ENCODE peak calls at places on chromosome 12, in six cellular contexts. M, F, A, W, H and G are unnamed samples.
A peak's percentile ranks its signal among the peaks of the same experiment; 100 is the strongest.

GRCh38 chr12:63802012-63802608 is 22.4 kb downstream of the RXYLT1 start:
- DNase-seq in W (no peak), M (no peak), F (no peak), A (no peak), H (no peak), G (no peak)

GRCh38 chr12:111428728-111429175 is 23.0 kb downstream of the SH2B3 start:
- DNase-seq in H (peak; percentile 74), M (peak; percentile 73), F (no peak), W (peak; percentile 84), A (no peak), G (no peak)

GRCh38 chr12:77124767-77125166 is 59.4 kb upstream of the E2F7 start:
- DNase-seq in W (no peak), A (no peak), F (no peak), H (no peak), M (no peak), G (no peak)

GRCh38 chr12:96766232-96766631 is 140.8 kb upstream of the NEDD1 start:
- DNase-seq in F (no peak), W (no peak), H (no peak), A (no peak), M (no peak), G (no peak)

GRCh38 chr12:13404631-13405473 is 208.3 kb downstream of the EMP1 start:
- DNase-seq in W (no peak), M (no peak), F (no peak), H (no peak), A (no peak), G (no peak)

GRCh38 chr12:72241552-72241951 is 30.6 kb upstream of the TRHDE start:
- DNase-seq in H (no peak), F (no peak), W (no peak), A (no peak), M (no peak), G (no peak)

GRCh38 chr12:55659486-55660385 is 23.0 kb downstream of the OR10P1 start:
- DNase-seq in F (no peak), H (no peak), A (no peak), M (no peak), W (no peak), G (no peak)

GRCh38 chr12:19431407-19432308 is 7.6 kb upstream of the AEBP2 start:
- DNase-seq in A (peak; percentile 61), M (no peak), F (no peak), W (no peak), H (no peak), G (peak; percentile 93)

GRCh38 chr12:55693323-55694187 is 14.1 kb downstream of the ITGA7 start:
- DNase-seq in A (no peak), H (no peak), F (no peak), W (peak; percentile 57), M (no peak), G (no peak)

GRCh38 chr12:68435816-68436215 is 103.7 kb upstream of the MDM1 start:
- DNase-seq in W (no peak), H (no peak), F (no peak), M (no peak), A (peak; percentile 86), G (peak; percentile 9)

GRCh38 chr12:60094436-60094835 is 498.6 kb downstream of the SLC16A7 start:
- DNase-seq in M (no peak), A (no peak), H (no peak), W (no peak), F (no peak), G (no peak)

GRCh38 chr12:42296503-42297109 is 29.3 kb downstream of the ZCRB1 start:
- DNase-seq in M (no peak), H (no peak), F (no peak), A (no peak), W (no peak), G (no peak)

GRCh38 chr12:121005346-121005815 is 10.9 kb downstream of the C12orf43 start:
- DNase-seq in M (peak; percentile 58), A (no peak), H (no peak), W (no peak), F (peak; percentile 42), G (peak; percentile 32)

GRCh38 chr12:90048918-90049317 is 340.3 kb upstream of the ATP2B1 start:
- DNase-seq in A (no peak), F (no peak), M (no peak), H (no peak), W (no peak), G (no peak)

GRCh38 chr12:32901553-32901952 is 5.0 kb upstream of the PKP2 start:
- DNase-seq in W (no peak), A (no peak), F (no peak), H (no peak), M (no peak), G (peak; percentile 29)

GRCh38 chr12:106584104-106585064 is 1.6 kb downstream of the RFX4 start:
- DNase-seq in W (no peak), M (no peak), A (no peak), F (peak; percentile 49), H (no peak), G (no peak)

GRCh38 chr12:106585237-106585834 is 2.5 kb downstream of the RFX4 start:
- DNase-seq in W (no peak), H (no peak), A (no peak), F (peak; percentile 62), M (no peak), G (no peak)

GRCh38 chr12:106582661-106583577 is at the start of gene RFX4:
- DNase-seq in F (peak; percentile 76), H (no peak), A (no peak), M (no peak), W (no peak), G (no peak)

GRCh38 chr12:106582264-106582591 is 576 bp upstream of the RFX4 start:
- DNase-seq in F (peak; percentile 33), A (no peak), M (no peak), H (no peak), W (no peak), G (no peak)

DNA sequence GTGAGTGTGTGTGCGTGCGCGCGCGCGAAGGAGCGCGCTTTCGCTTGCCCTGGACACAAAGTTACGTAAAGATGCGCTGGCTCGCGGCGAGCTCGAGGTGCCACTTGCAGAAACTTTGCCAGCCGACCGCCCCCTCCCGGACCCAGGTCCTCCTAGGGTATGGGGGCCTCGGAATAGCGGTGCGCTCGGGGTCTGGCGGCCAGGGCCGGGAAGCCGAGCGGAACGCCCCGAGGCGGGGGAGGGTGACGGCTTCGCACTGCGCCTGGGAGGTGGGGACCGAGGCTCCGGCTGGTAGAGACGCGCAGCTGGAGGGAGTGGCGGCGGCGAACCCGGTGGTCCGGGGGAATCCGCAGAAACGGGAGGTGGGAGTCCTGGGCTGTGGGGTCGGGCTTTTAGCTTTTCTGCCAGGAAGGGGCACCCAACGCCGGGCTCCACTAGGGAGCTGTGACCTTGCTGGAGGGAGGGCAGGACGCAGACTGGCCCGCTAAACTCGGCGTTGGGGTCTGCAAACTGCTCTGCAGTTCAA is 837 bp downstream of the RFX4 start:
- DNase-seq in H (no peak), A (no peak), W (no peak), F (peak; percentile 56), M (no peak), G (no peak)
- H3K27me3 ChIP-seq in H (peaks cover 100% of the 10 kb centered on the region), A (peaks cover 85% of the 10 kb centered on the region), W (peaks cover 97% of the 10 kb centered on the region), F (no peaks in the 10 kb centered on the region), M (peaks cover 4% of the 10 kb centered on the region), G (peaks cover 70% of the 10 kb centered on the region)

DNA sequence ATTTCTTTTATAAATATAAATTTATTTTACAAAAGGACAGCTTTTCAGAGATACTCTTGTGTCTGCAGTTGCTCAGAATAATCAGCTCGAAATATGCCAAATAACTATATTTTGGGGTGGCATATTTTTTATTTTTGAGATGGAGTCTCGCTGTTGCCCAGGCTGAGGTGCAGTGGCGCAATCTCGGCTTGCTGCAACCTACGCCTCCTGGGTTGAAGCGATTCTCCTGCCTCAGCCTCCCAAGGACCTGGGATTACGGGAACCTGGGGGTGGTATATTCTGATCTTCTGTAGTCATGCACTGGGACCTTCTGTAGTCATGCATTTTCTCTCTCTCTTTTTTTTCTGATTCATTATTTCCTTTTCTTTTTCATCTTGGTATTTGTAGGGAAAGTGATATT is 135.0 kb upstream of the AMIGO2 start:
- DNase-seq in A (no peak), M (no peak), F (no peak), H (no peak), W (no peak), G (no peak)
- H3K4me3 ChIP-seq in A (no peak overlapping the region), M (peak overlapping the region; percentile 35), F (no peak overlapping the region), H (no peak overlapping the region), W (peak overlapping the region; percentile 41), G (no peak overlapping the region)

DNA sequence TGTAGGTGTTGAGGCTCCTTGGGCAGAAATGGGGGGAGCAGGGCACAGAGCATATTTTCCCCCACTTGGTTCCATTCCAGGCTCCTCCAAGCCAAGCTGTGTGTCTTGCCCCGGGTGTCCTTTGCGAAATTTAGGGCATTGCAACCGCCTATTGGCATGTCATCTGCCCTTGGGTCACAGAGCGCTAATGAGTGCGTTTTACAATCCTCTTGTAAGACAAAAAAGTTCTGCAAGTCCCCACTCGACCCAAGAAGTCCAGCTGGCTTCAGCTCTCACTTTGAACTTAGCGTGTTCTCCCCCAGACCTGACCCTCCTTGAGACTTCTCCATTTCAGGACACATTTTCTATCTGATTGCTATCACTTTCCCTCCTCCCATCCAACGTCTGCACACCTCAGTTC is 6.1 kb upstream of the LRTM2 start:
- DNase-seq in W (no peak), H (no peak), F (no peak), A (no peak), M (no peak), G (no peak)
- H3K27me3 ChIP-seq in W (no peaks in the 10 kb centered on the region), H (peaks cover 11% of the 10 kb centered on the region), F (peaks cover 22% of the 10 kb centered on the region), A (peaks cover 33% of the 10 kb centered on the region), M (no peaks in the 10 kb centered on the region), G (no peaks in the 10 kb centered on the region)

GRCh38 chr12:14959463-14959862 is 1.9 kb downstream of the ARHGDIB start:
- DNase-seq in H (no peak), F (no peak), A (no peak), M (no peak), W (no peak), G (no peak)
- H3K4me3 ChIP-seq in H (no peak overlapping the region), F (no peak overlapping the region), A (no peak overlapping the region), M (peak overlapping the region; percentile 54), W (peak overlapping the region; percentile 60), G (no peak overlapping the region)

GRCh38 chr12:118332511-118332910 is 40.2 kb downstream of the TAOK3 start:
- DNase-seq in H (no peak), W (no peak), A (no peak), M (peak; percentile 43), F (no peak), G (no peak)
- H3K27me3 ChIP-seq in H (no peaks in the 10 kb centered on the region), W (no peaks in the 10 kb centered on the region), A (no peaks in the 10 kb centered on the region), M (no peaks in the 10 kb centered on the region), F (no peaks in the 10 kb centered on the region), G (no peaks in the 10 kb centered on the region)

DNA sequence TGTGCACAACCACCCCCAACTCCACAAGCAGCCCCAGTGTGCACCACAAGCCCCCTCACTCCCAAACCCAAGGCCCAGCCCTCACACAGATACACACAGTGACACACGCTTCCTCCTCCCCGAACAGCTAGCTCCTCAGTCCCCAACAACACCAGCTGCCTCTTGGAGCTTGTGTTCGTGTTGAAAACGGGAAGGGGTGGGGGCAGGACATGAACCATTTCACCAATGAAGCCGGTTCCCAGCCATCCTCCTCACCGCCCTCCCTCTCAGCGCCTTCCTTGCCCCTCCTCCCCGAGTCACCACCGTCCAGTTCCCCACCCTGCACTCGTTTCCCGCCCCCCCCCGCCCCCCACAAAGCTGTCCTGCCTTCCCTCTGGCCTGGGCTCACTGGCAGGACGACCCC is 349 bp upstream of the GPR162 start:
- DNase-seq in W (peak; percentile 75), A (peak; percentile 53), M (peak; percentile 78), F (no peak), H (peak; percentile 70), G (peak; percentile 45)
- H3K4me3 ChIP-seq in W (peak overlapping the region; percentile 51), A (peak overlapping the region; percentile 71), M (peak overlapping the region; percentile 54), F (peak overlapping the region; percentile 71), H (peak overlapping the region; percentile 51), G (no peak overlapping the region)